ENCODE peak calls at places on chromosomes 6 and 20, in four cellular contexts. P is PC-3, C is GM06990, I is colonic mucosa. R is an unnamed sample.

GRCh38 chr20:9015984-9016324 is 52.9 kb upstream of the PLCB4 start:
- DNase-seq in P (peak; percentile 63), C (no peak), I (no peak), R (no peak)

GRCh38 chr20:14064333-14064732 is 69.0 kb downstream of the MACROD2 start:
- DNase-seq in P (no peak), C (no peak), I (no peak), R (no peak)

GRCh38 chr6:96923871-96924493 is 546 bp upstream of the KLHL32 start:
- DNase-seq in P (no peak), C (no peak), I (no peak), R (no peak)

GRCh38 chr6:31401403-31401802 is 2.0 kb upstream of the MICA start:
- DNase-seq in P (peak; percentile 79), C (no peak), I (peak; percentile 60), R (no peak)

GRCh38 chr6:16450821-16451220 is 212.4 kb downstream of the GMPR start:
- DNase-seq in P (peak; percentile 25), C (no peak), I (no peak), R (no peak)

GRCh38 chr6:28814032-28814976 is 109.5 kb downstream of the TRIM27 start:
- DNase-seq in P (no peak), C (no peak), I (no peak), R (no peak)

GRCh38 chr6:116424001-116424400 is 37.2 kb upstream of the CALHM6 start:
- DNase-seq in P (peak; percentile 58), C (no peak), I (no peak), R (no peak)

GRCh38 chr6:117919775-117920492 is 12.9 kb downstream of the SLC35F1 start:
- DNase-seq in P (no peak), C (no peak), I (no peak), R (no peak)

GRCh38 chr20:31440012-31440659 is at the start of gene DEFB123:
- DNase-seq in P (no peak), C (no peak), I (no peak), R (no peak)

GRCh38 chr6:133456439-133456838 is 215.3 kb downstream of the EYA4 start:
- DNase-seq in P (no peak), C (no peak), I (no peak), R (no peak)
- H3K4me3 ChIP-seq in P (no peak overlapping the region), C (no peak overlapping the region), I (no peak overlapping the region), R (no peak overlapping the region)

DNA sequence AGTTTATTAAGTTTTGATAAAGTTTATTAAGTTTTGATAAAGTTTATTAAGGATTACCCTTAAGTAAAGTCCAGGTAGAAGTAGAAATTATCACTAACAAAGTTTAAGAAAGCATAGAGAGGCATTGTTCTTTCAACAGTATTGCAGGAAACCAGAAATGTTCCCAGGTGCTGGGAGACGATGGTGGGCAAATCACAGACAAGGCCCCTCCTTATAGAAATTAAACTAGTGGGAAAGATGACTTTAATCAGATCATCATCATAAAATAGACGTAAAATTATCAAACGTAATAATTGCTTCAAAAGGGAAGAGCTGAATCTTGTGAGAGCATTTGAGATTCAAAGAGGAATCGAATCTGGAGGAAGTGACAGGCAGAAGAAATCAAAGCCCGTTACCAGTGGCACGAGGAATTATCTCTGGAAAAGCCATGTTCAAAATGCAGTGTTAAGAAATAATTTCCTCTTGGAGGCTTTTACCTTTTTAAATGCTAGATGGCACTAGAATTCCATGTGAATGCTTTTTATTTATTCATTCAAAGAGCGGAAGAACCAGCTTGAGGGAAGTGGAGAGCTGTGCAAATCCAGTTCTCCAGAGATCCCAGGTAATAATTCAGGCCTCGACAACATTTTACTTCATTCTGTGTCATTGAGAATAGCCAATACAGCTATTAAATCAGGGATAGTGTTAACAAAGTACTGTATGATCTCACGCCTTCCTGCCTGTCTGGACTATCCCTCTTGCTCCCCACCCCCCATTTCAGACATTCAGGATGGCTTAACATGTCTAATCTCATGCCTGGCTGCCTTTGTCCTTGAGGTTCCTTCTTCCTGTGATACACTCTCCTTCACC is 1.0 kb upstream of the APMAP start:
- DNase-seq in P (peak; percentile 86), C (no peak), I (peak; percentile 20), R (no peak)
- H3K4me3 ChIP-seq in P (peak overlapping the region; percentile 88), C (peak overlapping the region; percentile 96), I (peak overlapping the region; percentile 70), R (peak overlapping the region; percentile 79)

GRCh38 chr6:63882208-63882607 is 246.6 kb downstream of the PHF3 start:
- DNase-seq in P (peak; percentile 14), C (no peak), I (no peak), R (no peak)
- H3K4me3 ChIP-seq in P (no peak overlapping the region), C (no peak overlapping the region), I (no peak overlapping the region), R (no peak overlapping the region)

GRCh38 chr6:3053231-3053508 is 15.1 kb upstream of the RIPK1 start:
- DNase-seq in P (no peak), C (no peak), I (no peak), R (no peak)

GRCh38 chr6:3057063-3057462 is 11.2 kb upstream of the RIPK1 start:
- DNase-seq in P (no peak), C (no peak), I (no peak), R (no peak)

GRCh38 chr6:3052481-3053230 is 15.6 kb upstream of the RIPK1 start:
- DNase-seq in P (no peak), C (no peak), I (no peak), R (no peak)
- H3K4me3 ChIP-seq in P (peak overlapping the region; percentile 74), C (no peak overlapping the region), I (no peak overlapping the region), R (no peak overlapping the region)

GRCh38 chr6:3388786-3389185 is 68.1 kb downstream of the SLC22A23 start:
- DNase-seq in P (no peak), C (peak; percentile 64), I (no peak), R (no peak)

GRCh38 chr6:3392059-3392458 is 64.8 kb downstream of the SLC22A23 start:
- DNase-seq in P (no peak), C (no peak), I (no peak), R (no peak)

GRCh38 chr6:3390698-3391097 is 66.2 kb downstream of the SLC22A23 start:
- DNase-seq in P (peak; percentile 96), C (no peak), I (peak; percentile 93), R (no peak)

GRCh38 chr6:3386374-3386857 is 70.4 kb downstream of the SLC22A23 start:
- DNase-seq in P (no peak), C (no peak), I (no peak), R (no peak)

GRCh38 chr6:3389390-3390167 is 67.3 kb downstream of the SLC22A23 start:
- DNase-seq in P (no peak), C (no peak), I (no peak), R (no peak)
- H3K4me3 ChIP-seq in P (no peak overlapping the region), C (no peak overlapping the region), I (no peak overlapping the region), R (no peak overlapping the region)

DNA sequence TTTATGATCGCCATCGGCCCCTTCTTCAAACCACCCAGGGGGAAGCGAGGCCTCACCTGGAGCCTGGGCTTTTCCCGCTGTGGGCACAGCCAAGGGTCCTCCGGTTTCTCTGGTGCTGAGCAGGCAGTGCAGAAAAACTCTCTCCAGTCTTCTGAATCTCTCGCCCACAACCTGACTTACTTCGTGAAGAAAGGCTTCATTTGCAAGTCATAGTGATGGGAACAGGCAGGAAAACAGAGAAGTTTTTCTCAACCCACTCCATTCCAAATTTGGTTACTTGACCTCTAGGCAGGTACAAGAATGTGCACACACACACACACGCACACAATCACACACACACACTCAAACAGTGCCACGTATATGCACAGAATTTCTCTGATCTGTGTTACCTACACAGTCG is 524.5 kb downstream of the CD83 start:
- DNase-seq in P (no peak), C (no peak), I (no peak), R (no peak)
- H3K4me3 ChIP-seq in P (no peak overlapping the region), C (no peak overlapping the region), I (no peak overlapping the region), R (no peak overlapping the region)